ENCODE peak calls at places on chromosomes 1 and 21, in six cellular contexts. One of them, this sample, is unnamed.

GRCh38 chr1:208475951-208476824 is 232.0 kb upstream of the PLXNA2 start:
- DNase-seq in fibroblast of the aortic adventitia: peak
- DNase-seq in GM12864: no peak
- DNase-seq in epithelial cell of esophagus: no peak
- DNase-seq in A549: no peak
- DNase-seq in body of pancreas: peak
- DNase-seq in this sample: no peak

GRCh38 chr1:60132985-60133673 is 59.6 kb upstream of the C1orf87 start:
- DNase-seq in body of pancreas: no peak
- DNase-seq in fibroblast of the aortic adventitia: peak
- DNase-seq in A549: no peak
- DNase-seq in epithelial cell of esophagus: peak
- DNase-seq in GM12864: no peak
- DNase-seq in this sample: no peak

GRCh38 chr1:182229907-182230522 is 161.6 kb downstream of the GLUL start:
- DNase-seq in body of pancreas: no peak
- DNase-seq in A549: no peak
- DNase-seq in GM12864: no peak
- DNase-seq in fibroblast of the aortic adventitia: no peak
- DNase-seq in epithelial cell of esophagus: no peak
- DNase-seq in this sample: no peak

GRCh38 chr1:177444997-177445746 is 274.4 kb downstream of the BRINP2 start:
- DNase-seq in fibroblast of the aortic adventitia: no peak
- DNase-seq in A549: no peak
- DNase-seq in epithelial cell of esophagus: peak
- DNase-seq in GM12864: no peak
- DNase-seq in body of pancreas: no peak
- DNase-seq in this sample: no peak

GRCh38 chr1:164588388-164589341 is 29.7 kb downstream of the PBX1 start:
- DNase-seq in A549: no peak
- DNase-seq in fibroblast of the aortic adventitia: peak
- DNase-seq in body of pancreas: peak
- DNase-seq in epithelial cell of esophagus: no peak
- DNase-seq in GM12864: no peak
- DNase-seq in this sample: peak

GRCh38 chr1:151805066-151805820 is at the start of gene LINGO4:
- DNase-seq in epithelial cell of esophagus: no peak
- DNase-seq in body of pancreas: no peak
- DNase-seq in fibroblast of the aortic adventitia: no peak
- DNase-seq in A549: no peak
- DNase-seq in GM12864: no peak
- DNase-seq in this sample: no peak

GRCh38 chr1:155499263-155499662 is 63.3 kb downstream of the ASH1L start:
- DNase-seq in epithelial cell of esophagus: peak
- DNase-seq in A549: no peak
- DNase-seq in fibroblast of the aortic adventitia: peak
- DNase-seq in body of pancreas: no peak
- DNase-seq in GM12864: no peak
- DNase-seq in this sample: no peak

GRCh38 chr1:205458777-205459566 is 3.1 kb upstream of the BLACAT1 start:
- DNase-seq in A549: no peak
- DNase-seq in epithelial cell of esophagus: peak
- DNase-seq in body of pancreas: no peak
- DNase-seq in fibroblast of the aortic adventitia: peak
- DNase-seq in GM12864: no peak
- DNase-seq in this sample: peak

GRCh38 chr1:39576016-39576657 is 453 bp downstream of the PABPC4 start:
- DNase-seq in A549: no peak
- DNase-seq in body of pancreas: peak
- DNase-seq in fibroblast of the aortic adventitia: no peak
- DNase-seq in epithelial cell of esophagus: peak
- DNase-seq in GM12864: no peak
- DNase-seq in this sample: peak

GRCh38 chr1:181324797-181325616 is 158.3 kb upstream of the CACNA1E start:
- DNase-seq in epithelial cell of esophagus: peak
- DNase-seq in A549: peak
- DNase-seq in body of pancreas: no peak
- DNase-seq in GM12864: no peak
- DNase-seq in fibroblast of the aortic adventitia: no peak
- DNase-seq in this sample: no peak

GRCh38 chr1:60569189-60569588 is 495.6 kb upstream of the C1orf87 start:
- DNase-seq in body of pancreas: no peak
- DNase-seq in fibroblast of the aortic adventitia: no peak
- DNase-seq in A549: no peak
- DNase-seq in epithelial cell of esophagus: peak
- DNase-seq in GM12864: no peak
- DNase-seq in this sample: no peak

GRCh38 chr1:201675143-201675542 is 136.2 kb downstream of the NAV1 start:
- DNase-seq in GM12864: no peak
- DNase-seq in A549: no peak
- DNase-seq in fibroblast of the aortic adventitia: no peak
- DNase-seq in epithelial cell of esophagus: no peak
- DNase-seq in body of pancreas: peak
- DNase-seq in this sample: no peak

GRCh38 chr1:40438391-40439015 is 11.8 kb upstream of the ZFP69B start:
- DNase-seq in A549: peak
- DNase-seq in body of pancreas: peak
- DNase-seq in fibroblast of the aortic adventitia: peak
- DNase-seq in GM12864: no peak
- DNase-seq in epithelial cell of esophagus: peak
- DNase-seq in this sample: peak

GRCh38 chr1:90317628-90318027 is 322.7 kb downstream of the ZNF326 start:
- DNase-seq in fibroblast of the aortic adventitia: no peak
- DNase-seq in epithelial cell of esophagus: peak
- DNase-seq in body of pancreas: no peak
- DNase-seq in A549: no peak
- DNase-seq in GM12864: no peak
- DNase-seq in this sample: no peak

GRCh38 chr1:225813250-225813964 is 3.5 kb downstream of the EPHX1 start:
- DNase-seq in fibroblast of the aortic adventitia: peak
- DNase-seq in A549: peak
- DNase-seq in epithelial cell of esophagus: peak
- DNase-seq in GM12864: no peak
- DNase-seq in body of pancreas: peak
- DNase-seq in this sample: peak

GRCh38 chr1:229410692-229411433 is 23.0 kb downstream of the ACTA1 start:
- DNase-seq in A549: peak
- DNase-seq in epithelial cell of esophagus: peak
- DNase-seq in fibroblast of the aortic adventitia: peak
- DNase-seq in GM12864: no peak
- DNase-seq in body of pancreas: peak
- DNase-seq in this sample: peak

GRCh38 chr1:98963359-98963758 is 41.3 kb downstream of the PLPPR5 start:
- DNase-seq in fibroblast of the aortic adventitia: peak
- DNase-seq in A549: no peak
- DNase-seq in epithelial cell of esophagus: no peak
- DNase-seq in body of pancreas: no peak
- DNase-seq in GM12864: no peak
- DNase-seq in this sample: no peak

GRCh38 chr1:39183503-39184353 is 20.8 kb upstream of the MACF1 start:
- DNase-seq in epithelial cell of esophagus: peak
- DNase-seq in GM12864: no peak
- DNase-seq in body of pancreas: peak
- DNase-seq in A549: peak
- DNase-seq in fibroblast of the aortic adventitia: peak
- DNase-seq in this sample: peak

GRCh38 chr21:42373181-42373907 is 7.0 kb upstream of the TFF1 start:
- DNase-seq in fibroblast of the aortic adventitia: no peak
- DNase-seq in epithelial cell of esophagus: no peak
- DNase-seq in A549: no peak
- DNase-seq in GM12864: no peak
- DNase-seq in body of pancreas: no peak
- DNase-seq in this sample: no peak

GRCh38 chr1:217528271-217528670 is 102.6 kb downstream of the GPATCH2 start:
- DNase-seq in A549: no peak
- DNase-seq in GM12864: no peak
- DNase-seq in fibroblast of the aortic adventitia: peak
- DNase-seq in epithelial cell of esophagus: peak
- DNase-seq in body of pancreas: no peak
- DNase-seq in this sample: no peak

GRCh38 chr21:35324372-35325220 is 275.5 kb upstream of the RUNX1 start:
- DNase-seq in GM12864: no peak
- DNase-seq in fibroblast of the aortic adventitia: peak
- DNase-seq in epithelial cell of esophagus: peak
- DNase-seq in body of pancreas: peak
- DNase-seq in A549: no peak
- DNase-seq in this sample: no peak

GRCh38 chr1:223136086-223136485 is 7.0 kb downstream of the TLR5 start:
- DNase-seq in GM12864: no peak
- DNase-seq in A549: no peak
- DNase-seq in body of pancreas: no peak
- DNase-seq in epithelial cell of esophagus: no peak
- DNase-seq in fibroblast of the aortic adventitia: no peak
- DNase-seq in this sample: no peak

GRCh38 chr1:203367051-203367450 is 16.1 kb upstream of the FMOD start:
- DNase-seq in fibroblast of the aortic adventitia: no peak
- DNase-seq in epithelial cell of esophagus: no peak
- DNase-seq in A549: no peak
- DNase-seq in body of pancreas: no peak
- DNase-seq in GM12864: no peak
- DNase-seq in this sample: no peak

GRCh38 chr1:151156515-151156819 is at the start of gene TNFAIP8L2:
- DNase-seq in GM12864: peak
- DNase-seq in fibroblast of the aortic adventitia: no peak
- DNase-seq in epithelial cell of esophagus: peak
- DNase-seq in body of pancreas: peak
- DNase-seq in A549: no peak
- DNase-seq in this sample: no peak

GRCh38 chr1:1419812-1420653 is 1.0 kb downstream of the ANKRD65 start:
- DNase-seq in GM12864: no peak
- DNase-seq in A549: no peak
- DNase-seq in fibroblast of the aortic adventitia: no peak
- DNase-seq in epithelial cell of esophagus: no peak
- DNase-seq in body of pancreas: peak
- DNase-seq in this sample: no peak

GRCh38 chr1:1889090-1889750 is 1.7 kb downstream of the GNB1 start:
- DNase-seq in GM12864: no peak
- DNase-seq in body of pancreas: no peak
- DNase-seq in fibroblast of the aortic adventitia: no peak
- DNase-seq in A549: no peak
- DNase-seq in epithelial cell of esophagus: no peak
- DNase-seq in this sample: no peak

GRCh38 chr1:74362691-74363090 is 127.5 kb downstream of the TNNI3K start:
- DNase-seq in A549: no peak
- DNase-seq in fibroblast of the aortic adventitia: no peak
- DNase-seq in epithelial cell of esophagus: no peak
- DNase-seq in body of pancreas: no peak
- DNase-seq in GM12864: no peak
- DNase-seq in this sample: no peak
- H3K4me3 ChIP-seq in A549: no peak
- H3K4me3 ChIP-seq in fibroblast of the aortic adventitia: no peak
- H3K4me3 ChIP-seq in epithelial cell of esophagus: no peak
- H3K4me3 ChIP-seq in body of pancreas: no peak
- H3K4me3 ChIP-seq in GM12864: no peak
- H3K4me3 ChIP-seq in this sample: no peak

GRCh38 chr21:45225741-45226327 is 61.9 kb downstream of the POFUT2 start:
- DNase-seq in body of pancreas: no peak
- DNase-seq in A549: no peak
- DNase-seq in epithelial cell of esophagus: no peak
- DNase-seq in fibroblast of the aortic adventitia: no peak
- DNase-seq in GM12864: no peak
- DNase-seq in this sample: no peak

GRCh38 chr21:45226540-45227326 is 61.0 kb downstream of the POFUT2 start:
- DNase-seq in GM12864: no peak
- DNase-seq in fibroblast of the aortic adventitia: no peak
- DNase-seq in body of pancreas: no peak
- DNase-seq in epithelial cell of esophagus: no peak
- DNase-seq in A549: no peak
- DNase-seq in this sample: no peak

GRCh38 chr21:45227735-45228134 is 60.0 kb downstream of the POFUT2 start:
- DNase-seq in A549: no peak
- DNase-seq in GM12864: no peak
- DNase-seq in epithelial cell of esophagus: no peak
- DNase-seq in fibroblast of the aortic adventitia: no peak
- DNase-seq in body of pancreas: no peak
- DNase-seq in this sample: no peak

GRCh38 chr21:45228656-45229240 is 58.9 kb downstream of the POFUT2 start:
- DNase-seq in GM12864: no peak
- DNase-seq in body of pancreas: no peak
- DNase-seq in A549: no peak
- DNase-seq in fibroblast of the aortic adventitia: no peak
- DNase-seq in epithelial cell of esophagus: no peak
- DNase-seq in this sample: no peak

GRCh38 chr21:45228171-45228641 is 59.5 kb downstream of the POFUT2 start:
- DNase-seq in body of pancreas: peak
- DNase-seq in A549: no peak
- DNase-seq in GM12864: no peak
- DNase-seq in epithelial cell of esophagus: peak
- DNase-seq in fibroblast of the aortic adventitia: peak
- DNase-seq in this sample: no peak
- H3K4me3 ChIP-seq in body of pancreas: no peak
- H3K4me3 ChIP-seq in A549: no peak
- H3K4me3 ChIP-seq in GM12864: no peak
- H3K4me3 ChIP-seq in epithelial cell of esophagus: no peak
- H3K4me3 ChIP-seq in fibroblast of the aortic adventitia: no peak
- H3K4me3 ChIP-seq in this sample: no peak

DNA sequence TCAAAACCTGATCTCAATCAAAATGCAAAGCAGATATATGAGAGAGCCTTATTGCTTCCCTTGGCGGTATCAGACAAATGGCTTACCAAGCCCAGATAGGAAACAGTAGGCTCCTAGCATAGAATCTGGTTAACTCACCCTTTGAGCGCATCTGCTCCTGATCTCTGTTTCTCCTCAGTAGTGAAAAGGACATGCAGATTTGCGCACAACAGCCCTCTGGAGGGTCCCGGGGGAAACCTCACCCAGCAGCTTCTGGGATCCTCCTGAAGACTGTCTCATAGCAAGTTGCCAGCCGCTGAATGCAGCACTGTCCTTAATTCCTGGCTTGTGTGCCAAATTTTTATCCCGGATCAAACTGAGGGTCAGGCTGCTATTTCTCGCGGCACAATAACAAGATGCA is 192.2 kb downstream of the FASLG start:
- DNase-seq in A549: no peak
- DNase-seq in fibroblast of the aortic adventitia: no peak
- DNase-seq in body of pancreas: no peak
- DNase-seq in GM12864: no peak
- DNase-seq in epithelial cell of esophagus: no peak
- DNase-seq in this sample: no peak
- H3K4me3 ChIP-seq in A549: no peak
- H3K4me3 ChIP-seq in fibroblast of the aortic adventitia: no peak
- H3K4me3 ChIP-seq in body of pancreas: no peak
- H3K4me3 ChIP-seq in GM12864: no peak
- H3K4me3 ChIP-seq in epithelial cell of esophagus: no peak
- H3K4me3 ChIP-seq in this sample: no peak

DNA sequence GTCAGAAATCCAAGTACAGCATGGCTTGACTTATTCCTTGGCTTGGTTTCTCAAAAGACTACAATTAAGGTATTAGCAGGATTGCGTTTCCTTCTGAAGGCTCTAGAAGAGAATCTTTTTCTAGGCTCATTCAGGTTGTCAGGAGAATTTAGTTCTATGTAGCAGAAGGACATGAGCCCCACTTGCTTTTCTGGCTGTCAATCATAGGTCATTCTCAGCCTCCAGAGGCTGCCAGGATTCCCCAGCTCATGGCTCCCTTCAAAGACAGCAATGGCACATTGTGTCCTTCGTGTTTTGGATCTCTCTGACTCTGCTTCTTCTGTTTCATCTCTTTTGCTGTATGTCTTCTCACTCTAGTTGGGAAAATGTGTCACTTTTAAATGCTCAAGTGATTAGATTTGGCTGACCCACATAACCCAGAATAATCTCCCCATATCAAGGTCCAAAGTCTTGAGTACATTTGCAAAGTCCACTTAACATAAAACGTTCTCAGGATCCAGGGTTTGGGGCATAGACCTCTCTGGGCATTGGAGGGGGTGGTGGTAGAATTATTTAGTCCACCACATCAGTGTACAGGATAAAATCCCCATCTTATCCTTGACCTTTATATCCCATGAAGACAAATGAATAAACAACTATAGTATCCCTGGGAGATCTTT is 126.7 kb upstream of the BCL9 start:
- DNase-seq in fibroblast of the aortic adventitia: no peak
- DNase-seq in A549: no peak
- DNase-seq in epithelial cell of esophagus: no peak
- DNase-seq in body of pancreas: no peak
- DNase-seq in GM12864: no peak
- DNase-seq in this sample: no peak
- H3K4me3 ChIP-seq in fibroblast of the aortic adventitia: no peak
- H3K4me3 ChIP-seq in A549: no peak
- H3K4me3 ChIP-seq in epithelial cell of esophagus: no peak
- H3K4me3 ChIP-seq in body of pancreas: no peak
- H3K4me3 ChIP-seq in GM12864: no peak
- H3K4me3 ChIP-seq in this sample: no peak

This sample was measured in HAP-1.